ENCODE peak calls at places on chromosome 22, in four cellular contexts. A, J, T and E are unnamed samples.

GRCh38 chr22:41217553-41218157 is 12.5 kb downstream of the L3MBTL2 start:
- DNase-seq in J (no peak), T (peak), A (peak), E (peak)

GRCh38 chr22:21052715-21053459 is 7.1 kb downstream of the LRRC74B start:
- DNase-seq in J (no peak), A (no peak), T (no peak), E (no peak)

GRCh38 chr22:37566329-37566837 is 6.1 kb downstream of the CDC42EP1 start:
- DNase-seq in A (peak), T (peak), J (no peak), E (no peak)

GRCh38 chr22:29443861-29444431 is 5.6 kb downstream of the RFPL1 start:
- DNase-seq in A (no peak), J (no peak), T (no peak), E (no peak)

GRCh38 chr22:33898121-33898520 is 22.2 kb downstream of the LARGE1 start:
- DNase-seq in T (no peak), J (no peak), A (no peak), E (no peak)

GRCh38 chr22:24521791-24522245 is 26.7 kb downstream of the UPB1 start:
- DNase-seq in J (no peak), A (peak), T (peak), E (peak)

GRCh38 chr22:26617251-26618199 is at the start of gene CRYBB1:
- DNase-seq in A (no peak), T (peak), J (no peak), E (no peak)

GRCh38 chr22:31122532-31123291 is at the start of gene INPP5J:
- DNase-seq in A (peak), T (peak), J (no peak), E (peak)

GRCh38 chr22:30453731-30454510 is 17.9 kb downstream of the SEC14L3 start:
- DNase-seq in T (no peak), A (peak), J (no peak), E (no peak)

GRCh38 chr22:28208036-28208435 is 289.0 kb upstream of the PITPNB start:
- DNase-seq in A (no peak), J (no peak), T (no peak), E (no peak)

GRCh38 chr22:21972293-21972779 is 10.3 kb downstream of the TOP3B start:
- DNase-seq in J (no peak), T (peak), A (no peak), E (peak)

GRCh38 chr22:43922123-43922522 is 1.5 kb upstream of the PNPLA3 start:
- DNase-seq in T (no peak), J (no peak), A (no peak), E (no peak)

GRCh38 chr22:46043339-46043738 is 66.4 kb upstream of the WNT7B start:
- DNase-seq in J (no peak), T (no peak), A (peak), E (no peak)